ENCODE peak calls at places on chromosome 10, in five cellular contexts. Y is OCI-LY7, Z is astrocyte of the spinal cord, L is epithelial cell of esophagus, S is WERI-Rb-1. O is an unnamed sample.

GRCh38 chr10:88473989-88474883 is 108.9 kb downstream of the RNLS start:
- DNase-seq in Y (no peak), Z (no peak), L (peak; percentile 96), S (peak; percentile 23), O (no peak)

GRCh38 chr10:98433371-98433770 is 13.4 kb downstream of the HPS1 start:
- DNase-seq in Y (no peak), Z (no peak), L (no peak), S (no peak), O (no peak)

GRCh38 chr10:124517466-124517865 is 55.8 kb downstream of the LHPP start:
- DNase-seq in Y (no peak), Z (no peak), L (no peak), S (no peak), O (no peak)

GRCh38 chr10:55820071-55820470 is 541.0 kb downstream of the ZWINT start:
- DNase-seq in Y (no peak), Z (no peak), L (no peak), S (no peak), O (no peak)

GRCh38 chr10:52729259-52730104 is 43.1 kb downstream of the MBL2 start:
- DNase-seq in Y (peak; percentile 34), Z (peak; percentile 51), L (peak; percentile 46), S (no peak), O (peak; percentile 13)

GRCh38 chr10:110481948-110482347 is 15.8 kb upstream of the DUSP5 start:
- DNase-seq in Y (no peak), Z (no peak), L (no peak), S (no peak), O (no peak)

GRCh38 chr10:109898666-109899577 is 24.4 kb downstream of the XPNPEP1 start:
- DNase-seq in Y (no peak), Z (no peak), L (no peak), S (no peak), O (no peak)

GRCh38 chr10:88538038-88538437 is 45.1 kb downstream of the RNLS start:
- DNase-seq in Y (no peak), Z (peak; percentile 61), L (no peak), S (no peak), O (no peak)

GRCh38 chr10:14670551-14671240 is 104.0 kb downstream of the FAM107B start:
- DNase-seq in Y (no peak), Z (peak; percentile 64), L (no peak), S (no peak), O (no peak)

GRCh38 chr10:48602401-48603135 is 2.3 kb downstream of the ARHGAP22 start:
- DNase-seq in Y (no peak), Z (no peak), L (no peak), S (no peak), O (no peak)

GRCh38 chr10:80486151-80486692 is 32.1 kb downstream of the TSPAN14 start:
- DNase-seq in Y (no peak), Z (no peak), L (no peak), S (no peak), O (no peak)

GRCh38 chr10:15562116-15562515 is 157.6 kb downstream of the ITGA8 start:
- DNase-seq in Y (no peak), Z (no peak), L (no peak), S (no peak), O (no peak)

GRCh38 chr10:50600831-50601466 is 22.8 kb downstream of the SGMS1 start:
- DNase-seq in Y (no peak), Z (no peak), L (no peak), S (no peak), O (peak; percentile 15)

GRCh38 chr10:94299417-94299816 is 63.3 kb downstream of the NOC3L start:
- DNase-seq in Y (no peak), Z (peak; percentile 80), L (no peak), S (no peak), O (peak; percentile 30)

GRCh38 chr10:99681553-99681952 is 22.2 kb downstream of the ENTPD7 start:
- DNase-seq in Y (no peak), Z (peak; percentile 43), L (peak; percentile 95), S (no peak), O (no peak)

GRCh38 chr10:68981074-68981473 is 7.5 kb upstream of the KIFBP start:
- DNase-seq in Y (peak; percentile 19), Z (no peak), L (peak; percentile 11), S (no peak), O (no peak)
- TF ChIP-seq CTCF in Y (peak; percentile 62), Z (peak; percentile 25), L (peak; percentile 38), S (peak; percentile 16), O (peak; percentile 22)

GRCh38 chr10:28915989-28916588 is 238.8 kb downstream of the BAMBI start:
- DNase-seq in Y (no peak), Z (no peak), L (no peak), S (peak; percentile 5), O (no peak)

GRCh38 chr10:28913436-28913835 is 236.1 kb downstream of the BAMBI start:
- DNase-seq in Y (no peak), Z (no peak), L (no peak), S (no peak), O (no peak)

GRCh38 chr10:28912017-28912783 is 234.9 kb downstream of the BAMBI start:
- DNase-seq in Y (no peak), Z (no peak), L (no peak), S (no peak), O (no peak)

GRCh38 chr10:28914721-28915120 is 237.4 kb downstream of the BAMBI start:
- DNase-seq in Y (no peak), Z (no peak), L (peak; percentile 14), S (no peak), O (no peak)

GRCh38 chr10:28913850-28914249 is 236.5 kb downstream of the BAMBI start:
- DNase-seq in Y (no peak), Z (no peak), L (no peak), S (no peak), O (no peak)
- H3K4me3 ChIP-seq in Y (no peak overlapping the region), Z (no peak overlapping the region), L (no peak overlapping the region), S (no peak overlapping the region), O (no peak overlapping the region)

GRCh38 chr10:31833753-31834152 is 94.9 kb downstream of the ARHGAP12 start:
- DNase-seq in Y (no peak), Z (peak; percentile 16), L (no peak), S (no peak), O (no peak)

GRCh38 chr10:31832261-31832660 is 96.4 kb downstream of the ARHGAP12 start:
- DNase-seq in Y (no peak), Z (no peak), L (no peak), S (no peak), O (no peak)

GRCh38 chr10:31838065-31838464 is 90.6 kb downstream of the ARHGAP12 start:
- DNase-seq in Y (no peak), Z (no peak), L (peak; percentile 5), S (no peak), O (peak; percentile 33)

GRCh38 chr10:31838709-31839108 is 89.9 kb downstream of the ARHGAP12 start:
- DNase-seq in Y (no peak), Z (no peak), L (no peak), S (no peak), O (no peak)

DNA sequence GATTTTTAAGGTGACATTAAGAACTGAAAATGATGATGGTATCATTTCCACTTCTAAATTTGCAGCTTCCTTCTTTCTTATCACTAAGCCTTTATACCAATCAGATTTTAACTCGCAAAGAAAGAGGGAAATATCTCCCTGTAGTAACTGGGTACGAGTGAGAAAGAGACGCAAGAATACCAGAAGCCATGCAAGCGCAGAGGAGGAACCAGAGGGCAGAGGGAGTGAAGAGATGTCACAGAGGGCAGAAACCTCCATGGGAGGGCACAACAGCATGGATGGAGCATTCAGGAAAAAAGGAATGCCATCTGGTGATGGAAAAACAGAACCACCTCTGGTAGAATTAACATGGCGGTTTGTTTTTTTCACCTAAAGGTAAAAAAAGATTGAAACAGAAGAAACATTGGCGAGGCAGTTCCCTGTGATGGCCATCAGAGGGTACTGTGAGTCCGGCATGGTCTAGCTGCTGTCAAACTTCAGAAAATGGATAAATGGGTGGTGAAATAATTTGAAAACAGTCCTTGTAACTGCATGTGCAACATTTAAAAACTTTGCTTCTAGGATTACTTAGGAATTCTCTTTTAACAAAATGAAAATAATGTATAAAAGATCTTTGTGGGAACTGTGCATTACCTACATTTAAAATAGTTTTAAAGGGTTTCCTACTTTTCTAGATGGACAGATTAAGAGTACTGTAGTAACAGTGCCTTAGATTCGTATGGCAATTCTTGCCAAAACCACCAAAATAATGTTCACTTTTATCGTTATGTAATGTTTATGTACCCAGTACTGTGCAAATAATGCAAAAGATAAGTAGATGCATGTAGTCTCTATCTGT is 91.8 kb downstream of the ARHGAP12 start:
- DNase-seq in Y (peak; percentile 52), Z (peak; percentile 48), L (peak; percentile 45), S (peak; percentile 8), O (peak; percentile 73)
- TF ChIP-seq CTCF in Y (peak; percentile 85), Z (peak; percentile 88), L (peak; percentile 76), S (peak; percentile 50), O (peak; percentile 82)

GRCh38 chr10:86673827-86674581 is 5.7 kb downstream of the LDB3 start:
- DNase-seq in Y (no peak), Z (no peak), L (no peak), S (peak; percentile 91), O (no peak)
- H3K4me3 ChIP-seq in Y (no peak overlapping the region), Z (no peak overlapping the region), L (no peak overlapping the region), S (no peak overlapping the region), O (no peak overlapping the region)

O was measured in GM12865.